ENCODE peak calls at places on chromosomes 6 and 20, in eight cellular contexts. C, V, X, D, R, J, T and O are unnamed samples.
A peak's percentile ranks its signal among the peaks of the same experiment; 100 is the strongest.

GRCh38 chr6:140789466-140789865 is 1343.3 kb upstream of the GJE1 start:
- DNase-seq in T (no peak), D (no peak), J (no peak), X (no peak), V (no peak), C (no peak), R (no peak), O (no peak)

GRCh38 chr20:36155629-36155971 is 1.1 kb downstream of the EPB41L1 start:
- DNase-seq in R (no peak), J (no peak), T (no peak), V (no peak), X (no peak), C (no peak), D (no peak), O (no peak)

GRCh38 chr6:31525932-31526591 is 2.7 kb upstream of the MCCD1 start:
- DNase-seq in D (no peak), V (no peak), R (no peak), T (no peak), X (no peak), J (no peak), C (no peak), O (no peak)

GRCh38 chr6:33313709-33314514 is at the start of gene TAPBP:
- DNase-seq in R (peak; percentile 76), C (peak; percentile 55), T (no peak), V (peak; percentile 82), J (peak; percentile 83), D (peak; percentile 49), X (no peak), O (peak; percentile 61)

GRCh38 chr6:30556006-30556713 is at the start of gene GNL1:
- DNase-seq in R (peak; percentile 97), V (peak; percentile 99), D (peak; percentile 92), J (peak; percentile 95), T (peak; percentile 77), X (no peak), C (peak; percentile 93), O (peak; percentile 98)

GRCh38 chr6:134585529-134585873 is 267.6 kb upstream of the SGK1 start:
- DNase-seq in C (no peak), J (no peak), R (no peak), T (no peak), X (no peak), D (no peak), V (no peak), O (no peak)

GRCh38 chr20:51085761-51086160 is 62.9 kb upstream of the KCNG1 start:
- DNase-seq in J (no peak), T (no peak), C (no peak), R (no peak), X (no peak), D (no peak), V (peak; percentile 45), O (no peak)

GRCh38 chr20:1373614-1374013 is 19.2 kb downstream of the FKBP1A start:
- DNase-seq in X (no peak), V (no peak), C (no peak), R (no peak), T (no peak), D (no peak), J (no peak), O (no peak)

GRCh38 chr6:6820688-6821238 is 232.2 kb downstream of the LY86 start:
- DNase-seq in T (peak; percentile 82), X (no peak), R (no peak), D (no peak), V (peak; percentile 95), C (no peak), J (no peak), O (no peak)

GRCh38 chr6:21053612-21054011 is 519.4 kb downstream of the CDKAL1 start:
- DNase-seq in C (no peak), D (no peak), X (no peak), R (no peak), J (no peak), T (no peak), V (no peak), O (no peak)

GRCh38 chr6:39050453-39051112 is 2.0 kb downstream of the GLP1R start:
- DNase-seq in X (no peak), D (no peak), J (no peak), C (no peak), V (no peak), R (no peak), T (no peak), O (no peak)

GRCh38 chr6:3309391-3310050 is 50.8 kb downstream of the PSMG4 start:
- DNase-seq in C (no peak), D (no peak), X (no peak), R (no peak), V (peak; percentile 53), T (no peak), J (peak; percentile 50), O (no peak)

GRCh38 chr6:101931766-101932165 is 538.3 kb downstream of the GRIK2 start:
- DNase-seq in T (no peak), R (no peak), D (no peak), V (no peak), X (no peak), C (no peak), J (no peak), O (no peak)

GRCh38 chr6:170292778-170293164 is 1.9 kb upstream of the DLL1 start:
- DNase-seq in C (no peak), J (no peak), V (no peak), T (no peak), X (no peak), D (no peak), R (no peak), O (no peak)

GRCh38 chr6:159819932-159820640 is 20.0 kb downstream of the PNLDC1 start:
- DNase-seq in D (no peak), R (peak; percentile 4), J (peak; percentile 48), V (peak; percentile 69), X (no peak), C (no peak), T (no peak), O (peak; percentile 41)

GRCh38 chr6:30331981-30332380 is 5.3 kb downstream of the TRIM39 start:
- DNase-seq in R (no peak), T (no peak), J (no peak), C (no peak), D (no peak), X (no peak), V (no peak), O (no peak)

GRCh38 chr6:29976588-29977424 is 34.5 kb downstream of the HLA-A start:
- DNase-seq in J (peak; percentile 95), V (peak; percentile 89), R (no peak), D (peak; percentile 77), T (no peak), C (peak; percentile 91), X (no peak), O (peak; percentile 31)

GRCh38 chr20:58855506-58856314 is 3.2 kb downstream of the GNAS start:
- DNase-seq in X (no peak), T (no peak), R (no peak), J (no peak), C (no peak), D (no peak), V (peak; percentile 46), O (no peak)
- H3K27me3 ChIP-seq in X (peaks cover 4% of the 10 kb centered on the region), T (peaks cover 52% of the 10 kb centered on the region), R (peaks cover 11% of the 10 kb centered on the region), J (no peaks in the 10 kb centered on the region), C (peaks cover 41% of the 10 kb centered on the region), D (peaks cover 32% of the 10 kb centered on the region), V (peaks cover 81% of the 10 kb centered on the region), O (peaks cover 62% of the 10 kb centered on the region)

GRCh38 chr20:59645761-59646171 is 41.4 kb downstream of the PHACTR3 start:
- DNase-seq in T (no peak), C (no peak), V (no peak), D (no peak), R (no peak), X (no peak), J (no peak), O (no peak)

GRCh38 chr20:59643616-59644061 is 39.3 kb downstream of the PHACTR3 start:
- DNase-seq in D (no peak), C (no peak), T (no peak), R (no peak), V (no peak), J (no peak), X (no peak), O (no peak)

GRCh38 chr20:59646487-59646886 is 42.1 kb downstream of the PHACTR3 start:
- DNase-seq in C (no peak), J (no peak), R (no peak), V (no peak), T (no peak), D (no peak), X (no peak), O (no peak)

GRCh38 chr20:59644371-59644939 is 40.1 kb downstream of the PHACTR3 start:
- DNase-seq in R (no peak), X (no peak), D (no peak), J (no peak), V (no peak), T (no peak), C (no peak), O (no peak)

DNA sequence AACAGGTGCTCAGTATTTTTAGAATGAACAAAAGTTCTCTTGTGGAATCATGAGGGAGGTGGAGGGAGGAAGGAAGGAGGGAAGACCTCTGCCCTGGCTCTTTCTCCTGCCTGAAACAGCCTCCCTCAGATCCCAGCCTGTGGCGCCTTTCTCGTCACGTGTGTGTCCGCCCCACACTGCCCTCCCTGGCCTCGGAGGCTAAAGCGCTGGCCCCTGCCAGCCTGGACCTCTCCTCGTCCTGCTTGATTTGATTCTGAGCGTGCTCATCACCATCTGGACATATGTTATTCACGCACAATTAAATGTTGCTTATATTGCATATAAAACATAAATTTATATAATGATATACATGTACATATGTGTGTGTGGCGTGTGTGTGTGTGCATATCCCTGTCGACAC is 41.0 kb downstream of the PHACTR3 start:
- DNase-seq in V (no peak), R (no peak), T (no peak), X (no peak), D (no peak), J (no peak), C (no peak), O (no peak)
- H3K27me3 ChIP-seq in V (no peaks in the 10 kb centered on the region), R (no peaks in the 10 kb centered on the region), T (no peaks in the 10 kb centered on the region), X (peaks cover 5% of the 10 kb centered on the region), D (no peaks in the 10 kb centered on the region), J (no peaks in the 10 kb centered on the region), C (no peaks in the 10 kb centered on the region), O (peaks cover 7% of the 10 kb centered on the region)

GRCh38 chr6:168124921-168125320 is 45.9 kb upstream of the FRMD1 start:
- DNase-seq in J (peak; percentile 43), X (no peak), R (no peak), V (peak; percentile 46), D (no peak), C (no peak), T (no peak), O (no peak)
- H3K27me3 ChIP-seq in J (no peaks in the 10 kb centered on the region), X (no peaks in the 10 kb centered on the region), R (no peaks in the 10 kb centered on the region), V (peaks cover 21% of the 10 kb centered on the region), D (no peaks in the 10 kb centered on the region), C (no peaks in the 10 kb centered on the region), T (peaks cover 4% of the 10 kb centered on the region), O (no peaks in the 10 kb centered on the region)

DNA sequence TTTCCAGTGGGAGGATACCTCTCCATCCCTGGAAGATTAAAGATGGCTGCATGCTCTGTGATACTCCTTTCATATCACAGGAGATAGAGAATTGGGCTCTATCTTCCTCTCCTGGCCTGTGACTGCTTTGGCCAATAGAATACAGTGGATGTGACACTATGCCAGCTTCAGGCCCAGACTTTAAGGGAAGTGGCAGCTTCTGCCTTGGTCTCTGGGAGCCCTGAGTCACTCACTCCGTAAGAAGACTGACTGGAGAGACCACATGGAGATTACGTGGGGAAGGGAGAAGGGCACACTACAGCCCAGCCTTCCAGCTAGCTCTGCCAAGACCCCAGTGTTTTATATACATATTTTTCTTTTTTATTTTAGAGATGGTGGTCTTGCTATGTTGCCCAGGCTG is 10.4 kb upstream of the MMP9 start:
- DNase-seq in C (no peak), T (no peak), D (no peak), V (no peak), J (no peak), X (no peak), R (no peak), O (no peak)
- H3K27me3 ChIP-seq in C (peaks cover 23% of the 10 kb centered on the region), T (no peaks in the 10 kb centered on the region), D (peaks cover 27% of the 10 kb centered on the region), V (no peaks in the 10 kb centered on the region), J (no peaks in the 10 kb centered on the region), X (no peaks in the 10 kb centered on the region), R (no peaks in the 10 kb centered on the region), O (no peaks in the 10 kb centered on the region)

GRCh38 chr6:114586298-114586697 is 243.5 kb upstream of the HS3ST5 start:
- DNase-seq in T (no peak), C (no peak), J (no peak), X (no peak), D (no peak), V (no peak), R (no peak), O (no peak)
- H3K27me3 ChIP-seq in T (no peaks in the 10 kb centered on the region), C (no peaks in the 10 kb centered on the region), J (no peaks in the 10 kb centered on the region), X (no peaks in the 10 kb centered on the region), D (no peaks in the 10 kb centered on the region), V (no peaks in the 10 kb centered on the region), R (no peaks in the 10 kb centered on the region), O (no peaks in the 10 kb centered on the region)